ENCODE peak calls at places on chromosomes 1 and 21, in eight cellular contexts. K is thoracic aorta; P is MCF 10A; Q is C1 segment of cervical spinal cord; U is Right ventricle myocardium inferior; Y is DND-41; A is activated CD8-positive, alpha-beta T cell treated with anti-CD3 and anti-CD28 coated beads, Interleukin-2, amount 10 ng/mL, durations not matched to agents 7 days and 5 days; M is ELR. E is an unnamed sample.

GRCh38 chr1:228964178-228964819 is 229.0 kb downstream of the RHOU start:
- DNase-seq in K (no peak), P (no peak), Q (no peak), U (no peak), Y (no peak), A (no peak), M (peak), E (no peak)

GRCh38 chr1:94061513-94062443 is 59.2 kb downstream of the ABCA4 start:
- DNase-seq in K (peak), P (peak), Q (peak), U (no peak), Y (peak), A (peak), M (peak), E (peak)

GRCh38 chr1:30413111-30413440 is 310.3 kb downstream of the MATN1 start:
- DNase-seq in K (no peak), P (no peak), Q (no peak), U (no peak), Y (no peak), A (peak), M (no peak), E (peak)

GRCh38 chr1:20110679-20111078 is 8.7 kb downstream of the PLA2G2D start:
- DNase-seq in K (no peak), P (peak), Q (no peak), U (no peak), Y (no peak), A (no peak), M (peak), E (no peak)

GRCh38 chr1:109975718-109976117 is 8.8 kb upstream of the AHCYL1 start:
- DNase-seq in K (no peak), P (peak), Q (no peak), U (no peak), Y (no peak), A (no peak), M (peak), E (no peak)

GRCh38 chr1:151165281-151165737 is 393 bp downstream of the LYSMD1 start:
- DNase-seq in K (no peak), P (peak), Q (no peak), U (no peak), Y (peak), A (peak), M (peak), E (peak)

GRCh38 chr1:175188936-175189335 is 3.6 kb downstream of the KIAA0040 start:
- DNase-seq in K (no peak), P (no peak), Q (no peak), U (no peak), Y (peak), A (peak), M (no peak), E (peak)

GRCh38 chr21:43343095-43343991 is 83.6 kb downstream of the SIK1 start:
- DNase-seq in K (no peak), P (no peak), Q (no peak), U (no peak), Y (no peak), A (no peak), M (no peak), E (no peak)

GRCh38 chr1:24536391-24536840 is 19.5 kb upstream of the NCMAP start:
- DNase-seq in K (no peak), P (no peak), Q (no peak), U (no peak), Y (peak), A (peak), M (peak), E (peak)

GRCh38 chr1:220748091-220748934 is at the start of gene MTARC2:
- DNase-seq in K (peak), P (peak), Q (no peak), U (peak), Y (no peak), A (no peak), M (peak), E (no peak)

GRCh38 chr1:226506921-226507320 is 41.6 kb upstream of the STUM start:
- DNase-seq in K (no peak), P (no peak), Q (no peak), U (no peak), Y (no peak), A (no peak), M (no peak), E (no peak)

GRCh38 chr1:8424539-8425116 is 106.7 kb downstream of the SLC45A1 start:
- DNase-seq in K (peak), P (no peak), Q (no peak), U (no peak), Y (peak), A (peak), M (no peak), E (peak)

GRCh38 chr1:245603311-245603865 is 448.6 kb downstream of the KIF26B start:
- DNase-seq in K (no peak), P (no peak), Q (no peak), U (no peak), Y (no peak), A (no peak), M (no peak), E (no peak)

GRCh38 chr21:38938343-38938742 is 132.6 kb downstream of the ETS2 start:
- DNase-seq in K (no peak), P (no peak), Q (no peak), U (no peak), Y (peak), A (peak), M (peak), E (peak)

GRCh38 chr1:18803392-18803791 is 56.1 kb downstream of the TAS1R2 start:
- DNase-seq in K (no peak), P (no peak), Q (no peak), U (no peak), Y (no peak), A (no peak), M (no peak), E (no peak)

GRCh38 chr21:34992736-34993135 is 56.4 kb downstream of the RUNX1 start:
- DNase-seq in K (no peak), P (peak), Q (no peak), U (no peak), Y (no peak), A (no peak), M (no peak), E (no peak)

GRCh38 chr1:19123837-19124236 is 86.2 kb downstream of the UBR4 start:
- DNase-seq in K (no peak), P (no peak), Q (no peak), U (no peak), Y (peak), A (peak), M (peak), E (no peak)

GRCh38 chr1:14140800-14141526 is 441.0 kb downstream of the PRDM2 start:
- DNase-seq in K (no peak), P (peak), Q (no peak), U (peak), Y (no peak), A (no peak), M (no peak), E (no peak)

GRCh38 chr21:44444286-44444931 is 10.9 kb upstream of the LRRC3 start:
- DNase-seq in K (no peak), P (no peak), Q (no peak), U (peak), Y (no peak), A (no peak), M (peak), E (no peak)

GRCh38 chr21:23812485-23812884 is 1794.8 kb downstream of the MRPL39 start:
- DNase-seq in K (no peak), P (no peak), Q (no peak), U (no peak), Y (no peak), A (no peak), M (no peak), E (no peak)

GRCh38 chr1:236391008-236391407 is 3.1 kb upstream of the EDARADD start:
- DNase-seq in K (no peak), P (peak), Q (no peak), U (no peak), Y (no peak), A (no peak), M (peak), E (peak)

GRCh38 chr1:209266590-209267172 is 316.8 kb upstream of the CAMK1G start:
- DNase-seq in K (no peak), P (peak), Q (no peak), U (no peak), Y (no peak), A (no peak), M (peak), E (no peak)

GRCh38 chr1:161763522-161764098 is 2.5 kb upstream of the ATF6 start:
- DNase-seq in K (no peak), P (peak), Q (no peak), U (no peak), Y (peak), A (peak), M (peak), E (peak)

GRCh38 chr1:19354531-19354981 is 42.4 kb downstream of the SLC66A1 start:
- DNase-seq in K (no peak), P (no peak), Q (no peak), U (no peak), Y (no peak), A (no peak), M (no peak), E (no peak)

GRCh38 chr1:212431656-212432055 is 1.1 kb upstream of the NENF start:
- DNase-seq in K (no peak), P (no peak), Q (no peak), U (no peak), Y (no peak), A (no peak), M (no peak), E (no peak)

GRCh38 chr1:165355977-165356811 is at the start of gene LMX1A:
- DNase-seq in K (no peak), P (no peak), Q (no peak), U (no peak), Y (no peak), A (no peak), M (no peak), E (no peak)

GRCh38 chr1:7558041-7558461 is 213.0 kb upstream of the VAMP3 start:
- DNase-seq in K (no peak), P (no peak), Q (no peak), U (peak), Y (no peak), A (no peak), M (no peak), E (no peak)

GRCh38 chr1:196608401-196609113 is at the start of gene KCNT2:
- DNase-seq in K (no peak), P (peak), Q (no peak), U (peak), Y (no peak), A (no peak), M (peak), E (no peak)

GRCh38 chr1:21645550-21645949 is 23.6 kb downstream of the RAP1GAP start:
- DNase-seq in K (no peak), P (no peak), Q (no peak), U (no peak), Y (no peak), A (no peak), M (no peak), E (no peak)

GRCh38 chr1:218259800-218260199 is 25.3 kb upstream of the RRP15 start:
- DNase-seq in K (no peak), P (peak), Q (no peak), U (no peak), Y (no peak), A (no peak), M (peak), E (no peak)

GRCh38 chr1:89068291-89068690 is 3.3 kb upstream of the GBP1 start:
- DNase-seq in K (no peak), P (no peak), Q (no peak), U (no peak), Y (no peak), A (no peak), M (peak), E (no peak)

GRCh38 chr1:3453891-3454810 is at the start of gene ARHGEF16:
- DNase-seq in K (no peak), P (peak), Q (no peak), U (peak), Y (no peak), A (no peak), M (peak), E (no peak)

GRCh38 chr1:34597877-34598514 is 156.9 kb upstream of the GJB5 start:
- DNase-seq in K (no peak), P (peak), Q (peak), U (no peak), Y (peak), A (peak), M (peak), E (peak)

E was measured in activated CD8-positive, alpha-beta memory T cell treated with anti-CD3 and anti-CD28 coated beads, Interleukin-2, amount 10 ng/mL, durations not matched to agents 7 days and 5 days.